ENCODE peak calls at places on chromosomes 12 and 14, in five cellular contexts. Q is T-helper 9 cell; Y is nephron progenitor cell; W is stimulated activated naive B cell treated with anti-CD40 and anti-IgM and Interleukin-4, amounts not matched to agents 10 μg/mL and 1 μg/mL and 100 μg/mL, for 72 hours; J is NB4. B is an unnamed sample.
A peak's percentile ranks its signal among the peaks of the same experiment; 100 is the strongest.

GRCh38 chr12:24195063-24195462 is 245.6 kb upstream of the SOX5 start:
- DNase-seq in W (no peak), J (no peak), Q (no peak), Y (no peak), B (no peak)

GRCh38 chr14:102020058-102020971 is 55.9 kb downstream of the DYNC1H1 start:
- DNase-seq in W (no peak), Q (no peak), J (no peak), Y (no peak), B (no peak)

GRCh38 chr14:55117816-55118441 is 11.1 kb upstream of the LGALS3 start:
- DNase-seq in Y (no peak), W (no peak), Q (no peak), J (peak; percentile 97), B (no peak)

GRCh38 chr12:98373019-98373554 is 142.3 kb upstream of the TMPO start:
- DNase-seq in J (peak; percentile 66), Y (peak; percentile 12), Q (no peak), W (no peak), B (peak; percentile 41)

GRCh38 chr12:31853977-31854376 is 105.2 kb upstream of the RESF1 start:
- DNase-seq in Q (no peak), J (peak; percentile 28), Y (no peak), W (no peak), B (no peak)

GRCh38 chr14:38124496-38124895 is 83.2 kb upstream of the SSTR1 start:
- DNase-seq in Q (no peak), J (no peak), Y (no peak), W (no peak), B (no peak)

GRCh38 chr14:105338392-105338791 is 23.8 kb downstream of the PACS2 start:
- DNase-seq in Y (no peak), J (no peak), W (no peak), Q (no peak), B (no peak)

GRCh38 chr14:70665448-70666363 is 24.0 kb downstream of the TTC9 start:
- DNase-seq in Y (no peak), W (peak; percentile 50), Q (no peak), J (no peak), B (no peak)

GRCh38 chr14:74364271-74364880 is 16.1 kb downstream of the VRTN start:
- DNase-seq in Y (no peak), W (no peak), Q (no peak), J (no peak), B (no peak)

GRCh38 chr12:6202846-6203245 is 2.6 kb downstream of the CD9 start:
- DNase-seq in W (no peak), Y (no peak), J (no peak), Q (no peak), B (no peak)

GRCh38 chr14:28294834-28295440 is 471.6 kb upstream of the FOXG1 start:
- DNase-seq in W (no peak), J (peak; percentile 75), Q (no peak), Y (no peak), B (peak; percentile 37)

GRCh38 chr12:20415013-20415412 is 46.7 kb downstream of the PDE3A start:
- DNase-seq in W (no peak), Q (no peak), Y (no peak), J (no peak), B (no peak)

GRCh38 chr12:117890644-117891043 is 78.1 kb downstream of the KSR2 start:
- DNase-seq in Q (no peak), W (no peak), Y (no peak), J (no peak), B (no peak)

GRCh38 chr12:117272690-117273089 is 82.4 kb upstream of the FBXO21 start:
- DNase-seq in Q (no peak), J (no peak), Y (no peak), W (no peak), B (no peak)

GRCh38 chr14:69636051-69636639 is 24.7 kb downstream of the SUSD6 start:
- DNase-seq in Q (no peak), W (no peak), Y (no peak), J (no peak), B (no peak)

GRCh38 chr14:36952702-36953101 is 219.7 kb downstream of the SLC25A21 start:
- DNase-seq in J (no peak), Y (no peak), W (no peak), Q (no peak), B (no peak)

GRCh38 chr14:103538291-103539055 is 9.5 kb downstream of the TRMT61A start:
- DNase-seq in Q (no peak), W (no peak), Y (no peak), J (no peak), B (no peak)

GRCh38 chr14:19878029-19878642 is 3.2 kb downstream of the OR4K2 start:
- DNase-seq in Q (no peak), Y (no peak), J (peak; percentile 7), W (no peak), B (no peak)

GRCh38 chr14:104080557-104081492 is 4.7 kb upstream of the ASPG start:
- DNase-seq in Q (no peak), J (no peak), Y (no peak), W (no peak), B (no peak)